ENCODE peak calls at places on chromosomes 5 and 9, in eight cellular contexts. M, L, Y, Q, A, H, C and P are unnamed samples.

GRCh38 chr5:37889612-37890317 is 49.9 kb upstream of the GDNF start:
- DNase-seq in C (no peak), A (no peak), L (no peak), Q (peak; percentile 48), M (no peak), Y (no peak), H (no peak), P (no peak)

GRCh38 chr9:95107001-95107749 is 210.3 kb downstream of the FANCC start:
- DNase-seq in H (peak; percentile 46), A (no peak), Y (no peak), M (no peak), L (peak; percentile 78), C (peak; percentile 62), Q (no peak), P (no peak)

GRCh38 chr5:31937226-31937625 is 236.9 kb downstream of the GOLPH3 start:
- DNase-seq in L (no peak), Q (no peak), H (no peak), C (peak; percentile 35), Y (no peak), M (no peak), A (no peak), P (no peak)

GRCh38 chr9:83012578-83013260 is 50.2 kb downstream of the RASEF start:
- DNase-seq in L (no peak), C (no peak), Y (no peak), H (no peak), A (no peak), M (no peak), Q (no peak), P (no peak)

GRCh38 chr5:94508421-94509148 is 109.8 kb downstream of the KIAA0825 start:
- DNase-seq in A (no peak), C (no peak), L (no peak), M (no peak), Q (peak; percentile 6), H (no peak), Y (no peak), P (no peak)

GRCh38 chr9:109403766-109404320 is 83.0 kb upstream of the EPB41L4B start:
- DNase-seq in Q (no peak), A (no peak), C (no peak), L (no peak), H (no peak), M (no peak), Y (no peak), P (no peak)

GRCh38 chr5:72123764-72124163 is 16.5 kb downstream of the MAP1B start:
- DNase-seq in A (no peak), M (no peak), Q (no peak), L (no peak), C (no peak), H (no peak), Y (no peak), P (no peak)

GRCh38 chr9:138099803-138100598 is 222.4 kb downstream of the CACNA1B start:
- DNase-seq in H (no peak), M (no peak), A (no peak), C (peak; percentile 11), Y (peak; percentile 64), L (peak; percentile 27), Q (no peak), P (peak; percentile 24)

GRCh38 chr5:77437194-77437593 is 54.9 kb downstream of the WDR41 start:
- DNase-seq in Y (no peak), Q (no peak), C (no peak), A (no peak), H (no peak), L (no peak), M (peak; percentile 43), P (no peak)

GRCh38 chr5:158882236-158882635 is 217.5 kb downstream of the EBF1 start:
- DNase-seq in M (no peak), Y (no peak), L (no peak), C (no peak), A (no peak), Q (no peak), H (no peak), P (no peak)
- H3K4me1 ChIP-seq in M (peaks cover 4% of the 10 kb centered on the region), Y (peaks cover 2% of the 10 kb centered on the region), L (no peaks in the 10 kb centered on the region), C (peaks cover 9% of the 10 kb centered on the region), A (no peaks in the 10 kb centered on the region), Q (no peaks in the 10 kb centered on the region), H (no peaks in the 10 kb centered on the region), P (no peaks in the 10 kb centered on the region)

DNA sequence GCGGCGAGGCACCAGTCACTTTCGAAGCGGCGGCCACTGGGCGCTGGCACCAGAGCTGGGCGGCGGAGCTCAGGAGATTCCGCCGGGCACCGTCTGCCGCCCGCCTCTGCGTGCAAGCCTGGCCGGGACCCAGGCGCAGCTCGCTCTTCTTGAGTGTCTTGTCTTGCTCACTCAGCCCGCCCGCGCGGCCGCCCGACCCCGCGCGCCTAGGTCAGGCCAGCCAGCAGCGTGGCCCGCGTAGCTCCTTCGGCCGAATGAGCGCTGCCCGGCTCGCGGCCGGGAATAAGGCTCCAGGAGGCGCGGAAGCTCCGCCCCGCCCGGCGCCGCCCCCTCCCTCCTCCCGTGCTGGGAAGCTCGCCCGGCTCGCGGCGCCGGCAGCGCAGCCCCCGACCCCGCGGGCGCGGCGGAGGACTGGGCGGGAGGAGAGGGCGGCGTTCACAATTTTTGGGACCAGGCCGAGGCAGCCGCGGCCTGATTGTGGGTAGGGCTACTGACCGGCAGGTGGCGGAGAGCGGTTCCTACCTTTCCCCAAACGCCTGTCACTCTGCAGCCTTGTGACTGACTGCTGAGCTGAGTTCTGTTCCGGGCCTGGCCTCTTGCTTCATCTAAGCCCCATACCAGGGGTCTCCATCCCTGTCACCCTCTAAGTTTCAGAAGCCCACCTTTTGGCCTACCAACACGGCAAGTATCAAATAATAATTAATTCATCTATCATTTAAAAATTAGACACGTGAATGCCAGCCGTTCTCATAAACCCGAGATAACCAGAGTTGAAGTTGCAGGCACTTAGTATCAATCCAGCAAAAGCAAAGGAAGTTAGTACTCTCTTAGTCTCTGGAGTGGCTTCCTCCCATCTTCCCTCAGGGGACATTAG is at the start of gene HBEGF:
- DNase-seq in A (peak; percentile 87), H (peak; percentile 91), C (peak; percentile 90), Q (peak; percentile 74), L (peak; percentile 94), M (peak; percentile 69), Y (peak; percentile 94), P (peak; percentile 97)
- H3K4me1 ChIP-seq in A (peaks cover 55% of the 10 kb centered on the region), H (peaks cover 16% of the 10 kb centered on the region), C (peaks cover 16% of the 10 kb centered on the region), Q (peaks cover 16% of the 10 kb centered on the region), L (peaks cover 21% of the 10 kb centered on the region), M (peaks cover 22% of the 10 kb centered on the region), Y (peaks cover 18% of the 10 kb centered on the region), P (no peaks in the 10 kb centered on the region)

GRCh38 chr5:1131191-1131621 is 19.3 kb upstream of the SLC12A7 start:
- DNase-seq in A (no peak), C (no peak), L (peak; percentile 78), M (no peak), Y (peak; percentile 72), Q (no peak), H (peak; percentile 72), P (no peak)

GRCh38 chr5:1127991-1128785 is 16.3 kb upstream of the SLC12A7 start:
- DNase-seq in C (peak; percentile 64), Y (peak; percentile 81), M (no peak), Q (peak; percentile 97), A (no peak), H (peak; percentile 81), L (peak; percentile 65), P (no peak)

GRCh38 chr5:1130218-1130946 is 18.5 kb upstream of the SLC12A7 start:
- DNase-seq in H (peak; percentile 92), C (no peak), M (no peak), A (peak; percentile 72), Q (no peak), Y (peak; percentile 41), L (peak; percentile 93), P (no peak)

GRCh38 chr5:1128977-1129724 is 17.3 kb upstream of the SLC12A7 start:
- DNase-seq in C (no peak), Y (peak; percentile 44), M (no peak), H (peak; percentile 51), L (peak; percentile 85), A (no peak), Q (no peak), P (no peak)

DNA sequence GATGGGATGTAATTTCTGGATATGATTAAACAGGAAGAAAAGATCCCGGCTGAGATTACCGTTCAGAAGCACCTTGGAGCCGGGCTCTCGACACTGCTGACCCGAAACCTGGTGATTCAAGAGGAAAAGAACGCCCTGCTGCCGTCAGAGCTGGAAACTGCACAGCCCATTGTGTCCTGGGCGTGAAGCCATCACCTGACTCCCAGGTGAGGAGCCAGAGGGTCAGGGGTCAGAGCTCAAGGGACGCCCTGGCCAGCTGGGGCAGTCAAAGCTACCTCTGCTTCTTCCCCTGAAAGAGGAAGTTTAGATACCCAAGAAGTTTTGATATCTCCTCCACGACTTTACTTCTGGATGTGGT is 17.8 kb upstream of the SLC12A7 start:
- DNase-seq in M (no peak), A (peak; percentile 72), L (peak; percentile 88), Y (peak; percentile 43), C (no peak), Q (no peak), H (peak; percentile 89), P (no peak)
- H3K4me1 ChIP-seq in M (no peaks in the 10 kb centered on the region), A (peaks cover 12% of the 10 kb centered on the region), L (peaks cover 9% of the 10 kb centered on the region), Y (peaks cover 12% of the 10 kb centered on the region), C (peaks cover 20% of the 10 kb centered on the region), Q (peaks cover 2% of the 10 kb centered on the region), H (peaks cover 41% of the 10 kb centered on the region), P (peaks cover 8% of the 10 kb centered on the region)

DNA sequence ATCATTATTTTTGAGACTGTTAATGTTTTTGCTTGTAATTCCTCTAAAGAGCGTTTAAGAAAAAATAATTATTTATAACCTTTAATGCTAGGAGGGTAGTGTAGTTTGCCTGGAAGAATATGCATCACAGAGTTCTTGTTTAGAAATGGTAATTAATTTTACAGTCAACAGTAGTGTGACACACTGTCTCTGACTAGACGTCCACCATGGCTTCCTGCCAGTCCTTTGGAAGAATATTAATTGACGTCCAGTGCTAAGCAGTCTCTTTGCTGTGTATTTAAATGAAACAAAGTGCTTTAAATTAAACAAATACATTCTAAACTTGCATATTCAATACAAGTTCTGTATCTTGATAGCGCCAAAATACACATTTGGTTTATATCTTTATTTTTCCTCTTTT is 492.0 kb downstream of the NR2F1-AS1 start:
- DNase-seq in H (no peak), M (no peak), C (no peak), Y (no peak), A (no peak), L (no peak), Q (no peak), P (no peak)
- H3K4me1 ChIP-seq in H (no peaks in the 10 kb centered on the region), M (peaks cover 8% of the 10 kb centered on the region), C (no peaks in the 10 kb centered on the region), Y (no peaks in the 10 kb centered on the region), A (no peaks in the 10 kb centered on the region), L (no peaks in the 10 kb centered on the region), Q (no peaks in the 10 kb centered on the region), P (no peaks in the 10 kb centered on the region)

GRCh38 chr9:37292896-37293295 is 129.6 kb upstream of the GRHPR start:
- DNase-seq in Y (no peak), M (no peak), H (no peak), C (no peak), L (no peak), A (no peak), Q (peak; percentile 33), P (no peak)
- H3K4me1 ChIP-seq in Y (peaks cover 2% of the 10 kb centered on the region), M (peaks cover 44% of the 10 kb centered on the region), H (no peaks in the 10 kb centered on the region), C (no peaks in the 10 kb centered on the region), L (no peaks in the 10 kb centered on the region), A (peaks cover 12% of the 10 kb centered on the region), Q (peaks cover 2% of the 10 kb centered on the region), P (no peaks in the 10 kb centered on the region)